ENCODE peak calls at places on chromosomes 12 and 14, in five cellular contexts. One of them, this sample, is unnamed.

GRCh38 chr14:104436047-104436531 is 143.5 kb upstream of the C14orf180 start:
- DNase-seq in fibroblast of the conjunctiva: no peak
- DNase-seq in foreskin fibroblast: no peak
- DNase-seq in central memory CD8-positive, alpha-beta T cell: peak
- DNase-seq in neural crest cell: no peak
- DNase-seq in this sample: peak

GRCh38 chr12:128381537-128381936 is 114.6 kb downstream of the TMEM132C start:
- DNase-seq in fibroblast of the conjunctiva: no peak
- DNase-seq in foreskin fibroblast: no peak
- DNase-seq in central memory CD8-positive, alpha-beta T cell: no peak
- DNase-seq in neural crest cell: peak
- DNase-seq in this sample: peak

GRCh38 chr12:70627677-70628076 is 9.6 kb downstream of the PTPRB start:
- DNase-seq in fibroblast of the conjunctiva: no peak
- DNase-seq in foreskin fibroblast: no peak
- DNase-seq in central memory CD8-positive, alpha-beta T cell: no peak
- DNase-seq in neural crest cell: no peak
- DNase-seq in this sample: no peak

GRCh38 chr12:63889236-63889635 is 44.7 kb downstream of the SRGAP1 start:
- DNase-seq in fibroblast of the conjunctiva: no peak
- DNase-seq in foreskin fibroblast: peak
- DNase-seq in central memory CD8-positive, alpha-beta T cell: no peak
- DNase-seq in neural crest cell: no peak
- DNase-seq in this sample: no peak

GRCh38 chr14:65599375-65599774 is 186.8 kb downstream of the FUT8 start:
- DNase-seq in fibroblast of the conjunctiva: no peak
- DNase-seq in foreskin fibroblast: no peak
- DNase-seq in central memory CD8-positive, alpha-beta T cell: no peak
- DNase-seq in neural crest cell: no peak
- DNase-seq in this sample: no peak

GRCh38 chr14:77027538-77028383 is 747 bp downstream of the IRF2BPL start:
- DNase-seq in fibroblast of the conjunctiva: no peak
- DNase-seq in foreskin fibroblast: peak
- DNase-seq in central memory CD8-positive, alpha-beta T cell: peak
- DNase-seq in neural crest cell: peak
- DNase-seq in this sample: peak

GRCh38 chr12:110689601-110690430 is 901 bp upstream of the HVCN1 start:
- DNase-seq in fibroblast of the conjunctiva: no peak
- DNase-seq in foreskin fibroblast: peak
- DNase-seq in central memory CD8-positive, alpha-beta T cell: peak
- DNase-seq in neural crest cell: no peak
- DNase-seq in this sample: peak

GRCh38 chr12:89225808-89226368 is 126.4 kb downstream of the DUSP6 start:
- DNase-seq in fibroblast of the conjunctiva: peak
- DNase-seq in foreskin fibroblast: peak
- DNase-seq in central memory CD8-positive, alpha-beta T cell: no peak
- DNase-seq in neural crest cell: no peak
- DNase-seq in this sample: no peak

GRCh38 chr14:99854831-99855230 is 61.6 kb downstream of the EML1 start:
- DNase-seq in fibroblast of the conjunctiva: no peak
- DNase-seq in foreskin fibroblast: no peak
- DNase-seq in central memory CD8-positive, alpha-beta T cell: no peak
- DNase-seq in neural crest cell: no peak
- DNase-seq in this sample: no peak

GRCh38 chr12:2117541-2117940 is 64.8 kb downstream of the CACNA1C start:
- DNase-seq in fibroblast of the conjunctiva: no peak
- DNase-seq in foreskin fibroblast: no peak
- DNase-seq in central memory CD8-positive, alpha-beta T cell: no peak
- DNase-seq in neural crest cell: no peak
- DNase-seq in this sample: no peak

GRCh38 chr12:30525171-30525570 is 170.5 kb downstream of the IPO8 start:
- DNase-seq in fibroblast of the conjunctiva: no peak
- DNase-seq in foreskin fibroblast: no peak
- DNase-seq in central memory CD8-positive, alpha-beta T cell: no peak
- DNase-seq in neural crest cell: no peak
- DNase-seq in this sample: no peak

GRCh38 chr12:131828671-131829350 is 618 bp downstream of the MMP17 start:
- DNase-seq in fibroblast of the conjunctiva: no peak
- DNase-seq in foreskin fibroblast: no peak
- DNase-seq in central memory CD8-positive, alpha-beta T cell: no peak
- DNase-seq in neural crest cell: no peak
- DNase-seq in this sample: peak

GRCh38 chr14:24576178-24576577 is at the start of gene CTSG:
- DNase-seq in fibroblast of the conjunctiva: no peak
- DNase-seq in foreskin fibroblast: no peak
- DNase-seq in central memory CD8-positive, alpha-beta T cell: no peak
- DNase-seq in neural crest cell: no peak
- DNase-seq in this sample: no peak

GRCh38 chr14:94936411-94936892 is 166.5 kb upstream of the GSC start:
- DNase-seq in fibroblast of the conjunctiva: peak
- DNase-seq in foreskin fibroblast: peak
- DNase-seq in central memory CD8-positive, alpha-beta T cell: no peak
- DNase-seq in neural crest cell: no peak
- DNase-seq in this sample: peak

GRCh38 chr12:16229676-16230075 is 47.8 kb downstream of the SLC15A5 start:
- DNase-seq in fibroblast of the conjunctiva: peak
- DNase-seq in foreskin fibroblast: no peak
- DNase-seq in central memory CD8-positive, alpha-beta T cell: no peak
- DNase-seq in neural crest cell: no peak
- DNase-seq in this sample: no peak

GRCh38 chr12:114401346-114402320 is 4.3 kb downstream of the TBX5 start:
- DNase-seq in fibroblast of the conjunctiva: no peak
- DNase-seq in foreskin fibroblast: no peak
- DNase-seq in central memory CD8-positive, alpha-beta T cell: no peak
- DNase-seq in neural crest cell: no peak
- DNase-seq in this sample: no peak

GRCh38 chr12:1531654-1532366 is 62.6 kb downstream of the FBXL14 start:
- DNase-seq in fibroblast of the conjunctiva: no peak
- DNase-seq in foreskin fibroblast: no peak
- DNase-seq in central memory CD8-positive, alpha-beta T cell: no peak
- DNase-seq in neural crest cell: no peak
- DNase-seq in this sample: no peak

GRCh38 chr12:42135264-42135814 is 9.3 kb downstream of the GXYLT1 start:
- DNase-seq in fibroblast of the conjunctiva: peak
- DNase-seq in foreskin fibroblast: peak
- DNase-seq in central memory CD8-positive, alpha-beta T cell: no peak
- DNase-seq in neural crest cell: no peak
- DNase-seq in this sample: no peak

GRCh38 chr12:25943940-25944339 is 14.5 kb upstream of the RASSF8 start:
- DNase-seq in fibroblast of the conjunctiva: no peak
- DNase-seq in foreskin fibroblast: no peak
- DNase-seq in central memory CD8-positive, alpha-beta T cell: no peak
- DNase-seq in neural crest cell: no peak
- DNase-seq in this sample: no peak

GRCh38 chr12:80268924-80269749 is 169.8 kb downstream of the OTOGL start:
- DNase-seq in fibroblast of the conjunctiva: peak
- DNase-seq in foreskin fibroblast: peak
- DNase-seq in central memory CD8-positive, alpha-beta T cell: no peak
- DNase-seq in neural crest cell: no peak
- DNase-seq in this sample: no peak

GRCh38 chr12:57810450-57810849 is 8.1 kb downstream of the AVIL start:
- DNase-seq in fibroblast of the conjunctiva: no peak
- DNase-seq in foreskin fibroblast: no peak
- DNase-seq in central memory CD8-positive, alpha-beta T cell: no peak
- DNase-seq in neural crest cell: no peak
- DNase-seq in this sample: no peak

GRCh38 chr12:90055071-90055470 is 346.4 kb upstream of the ATP2B1 start:
- DNase-seq in fibroblast of the conjunctiva: no peak
- DNase-seq in foreskin fibroblast: no peak
- DNase-seq in central memory CD8-positive, alpha-beta T cell: no peak
- DNase-seq in neural crest cell: no peak
- DNase-seq in this sample: no peak

GRCh38 chr14:91873476-91874265 is 6.3 kb upstream of the TC2N start:
- DNase-seq in fibroblast of the conjunctiva: no peak
- DNase-seq in foreskin fibroblast: no peak
- DNase-seq in central memory CD8-positive, alpha-beta T cell: peak
- DNase-seq in neural crest cell: no peak
- DNase-seq in this sample: no peak

GRCh38 chr12:89160716-89161123 is 191.6 kb downstream of the DUSP6 start:
- DNase-seq in fibroblast of the conjunctiva: peak
- DNase-seq in foreskin fibroblast: peak
- DNase-seq in central memory CD8-positive, alpha-beta T cell: no peak
- DNase-seq in neural crest cell: no peak
- DNase-seq in this sample: no peak

GRCh38 chr14:99812096-99812750 is 19.0 kb downstream of the EML1 start:
- DNase-seq in fibroblast of the conjunctiva: no peak
- DNase-seq in foreskin fibroblast: no peak
- DNase-seq in central memory CD8-positive, alpha-beta T cell: no peak
- DNase-seq in neural crest cell: no peak
- DNase-seq in this sample: no peak

GRCh38 chr12:89067436-89067835 is 284.9 kb downstream of the DUSP6 start:
- DNase-seq in fibroblast of the conjunctiva: no peak
- DNase-seq in foreskin fibroblast: peak
- DNase-seq in central memory CD8-positive, alpha-beta T cell: no peak
- DNase-seq in neural crest cell: no peak
- DNase-seq in this sample: no peak

GRCh38 chr12:54389139-54389508 is 4.6 kb upstream of the ZNF385A start:
- DNase-seq in fibroblast of the conjunctiva: no peak
- DNase-seq in foreskin fibroblast: no peak
- DNase-seq in central memory CD8-positive, alpha-beta T cell: no peak
- DNase-seq in neural crest cell: no peak
- DNase-seq in this sample: no peak

GRCh38 chr14:74514471-74514932 is 20.9 kb downstream of the ISCA2 start:
- DNase-seq in fibroblast of the conjunctiva: no peak
- DNase-seq in foreskin fibroblast: no peak
- DNase-seq in central memory CD8-positive, alpha-beta T cell: no peak
- DNase-seq in neural crest cell: no peak
- DNase-seq in this sample: no peak

GRCh38 chr14:66483322-66483721 is 2.8 kb upstream of the CCDC196 start:
- DNase-seq in fibroblast of the conjunctiva: peak
- DNase-seq in foreskin fibroblast: peak
- DNase-seq in central memory CD8-positive, alpha-beta T cell: no peak
- DNase-seq in neural crest cell: no peak
- DNase-seq in this sample: no peak

GRCh38 chr12:26188641-26189040 is 6.7 kb upstream of the SSPN start:
- DNase-seq in fibroblast of the conjunctiva: no peak
- DNase-seq in foreskin fibroblast: no peak
- DNase-seq in central memory CD8-positive, alpha-beta T cell: no peak
- DNase-seq in neural crest cell: no peak
- DNase-seq in this sample: no peak

GRCh38 chr12:63826002-63826585 is 18.4 kb upstream of the SRGAP1 start:
- DNase-seq in fibroblast of the conjunctiva: peak
- DNase-seq in foreskin fibroblast: peak
- DNase-seq in central memory CD8-positive, alpha-beta T cell: no peak
- DNase-seq in neural crest cell: no peak
- DNase-seq in this sample: peak

GRCh38 chr12:55736780-55737580 is 5.9 kb upstream of the GDF11 start:
- DNase-seq in fibroblast of the conjunctiva: no peak
- DNase-seq in foreskin fibroblast: peak
- DNase-seq in central memory CD8-positive, alpha-beta T cell: no peak
- DNase-seq in neural crest cell: peak
- DNase-seq in this sample: peak